ENCODE peak calls at places on chromosomes 2 and 18, in six cellular contexts. J, M, Z, O, C and Y are unnamed samples.

GRCh38 chr18:46174317-46175039 is 70.3 kb downstream of the HAUS1 start:
- DNase-seq in J (peak), M (no peak), Z (no peak), O (peak), C (no peak), Y (peak)

GRCh38 chr2:78739282-78739681 is 286.2 kb upstream of the REG3G start:
- DNase-seq in J (no peak), M (no peak), Z (no peak), O (no peak), C (no peak), Y (no peak)

GRCh38 chr18:78813898-78814297 is 165.7 kb upstream of the SALL3 start:
- DNase-seq in J (no peak), M (no peak), Z (no peak), O (no peak), C (no peak), Y (no peak)

GRCh38 chr18:62637807-62638687 is 77.3 kb upstream of the PHLPP1 start:
- DNase-seq in J (no peak), M (no peak), Z (no peak), O (peak), C (no peak), Y (no peak)

GRCh38 chr18:55783921-55784320 is 195.9 kb upstream of the TCF4 start:
- DNase-seq in J (no peak), M (no peak), Z (no peak), O (no peak), C (no peak), Y (no peak)

GRCh38 chr2:71992036-71992435 is 155.6 kb downstream of the CYP26B1 start:
- DNase-seq in J (no peak), M (no peak), Z (no peak), O (no peak), C (no peak), Y (no peak)

GRCh38 chr2:182049783-182050182 is 64.1 kb downstream of the PPP1R1C start:
- DNase-seq in J (no peak), M (no peak), Z (no peak), O (no peak), C (no peak), Y (no peak)

GRCh38 chr2:224449212-224450147 is 47.6 kb upstream of the FAM124B start:
- DNase-seq in J (no peak), M (no peak), Z (no peak), O (peak), C (no peak), Y (no peak)

GRCh38 chr2:195898505-195898904 is 170.1 kb downstream of the DNAH7 start:
- DNase-seq in J (peak), M (peak), Z (peak), O (no peak), C (no peak), Y (peak)

GRCh38 chr2:199409705-199410104 is 48.0 kb downstream of the SATB2 start:
- DNase-seq in J (no peak), M (no peak), Z (no peak), O (no peak), C (no peak), Y (peak)

GRCh38 chr2:60353863-60354262 is 199.6 kb downstream of the BCL11A start:
- DNase-seq in J (no peak), M (no peak), Z (no peak), O (peak), C (no peak), Y (no peak)

GRCh38 chr18:46299465-46300004 is 195.3 kb downstream of the HAUS1 start:
- DNase-seq in J (no peak), M (no peak), Z (no peak), O (no peak), C (no peak), Y (no peak)

GRCh38 chr2:101264360-101264939 is 11.8 kb downstream of the CNOT11 start:
- DNase-seq in J (no peak), M (no peak), Z (no peak), O (no peak), C (no peak), Y (no peak)

GRCh38 chr2:228841877-228842276 is 429.2 kb downstream of the PID1 start:
- DNase-seq in J (no peak), M (peak), Z (no peak), O (no peak), C (no peak), Y (no peak)

GRCh38 chr18:26176134-26176533 is 42.5 kb downstream of the PSMA8 start:
- DNase-seq in J (no peak), M (no peak), Z (no peak), O (no peak), C (no peak), Y (no peak)

GRCh38 chr2:201709747-201710146 is 11.3 kb upstream of the MPP4 start:
- DNase-seq in J (no peak), M (no peak), Z (no peak), O (no peak), C (no peak), Y (no peak)

GRCh38 chr2:44918095-44918775 is 23.3 kb upstream of the SIX3 start:
- DNase-seq in J (no peak), M (no peak), Z (peak), O (no peak), C (no peak), Y (no peak)

GRCh38 chr2:176500921-176501320 is 231.7 kb downstream of the MTX2 start:
- DNase-seq in J (no peak), M (no peak), Z (no peak), O (no peak), C (no peak), Y (no peak)

GRCh38 chr2:128554151-128554769 is 235.6 kb upstream of the HS6ST1 start:
- DNase-seq in J (no peak), M (no peak), Z (no peak), O (no peak), C (no peak), Y (no peak)

GRCh38 chr2:200578778-200579177 is 7.0 kb upstream of the AOX1 start:
- DNase-seq in J (no peak), M (peak), Z (no peak), O (peak), C (no peak), Y (peak)

GRCh38 chr18:52979888-52980287 is 639.9 kb downstream of the DCC start:
- DNase-seq in J (no peak), M (no peak), Z (no peak), O (no peak), C (no peak), Y (no peak)

GRCh38 chr18:44916429-44917183 is 235.9 kb downstream of the SETBP1 start:
- DNase-seq in J (no peak), M (no peak), Z (no peak), O (no peak), C (no peak), Y (no peak)

DNA sequence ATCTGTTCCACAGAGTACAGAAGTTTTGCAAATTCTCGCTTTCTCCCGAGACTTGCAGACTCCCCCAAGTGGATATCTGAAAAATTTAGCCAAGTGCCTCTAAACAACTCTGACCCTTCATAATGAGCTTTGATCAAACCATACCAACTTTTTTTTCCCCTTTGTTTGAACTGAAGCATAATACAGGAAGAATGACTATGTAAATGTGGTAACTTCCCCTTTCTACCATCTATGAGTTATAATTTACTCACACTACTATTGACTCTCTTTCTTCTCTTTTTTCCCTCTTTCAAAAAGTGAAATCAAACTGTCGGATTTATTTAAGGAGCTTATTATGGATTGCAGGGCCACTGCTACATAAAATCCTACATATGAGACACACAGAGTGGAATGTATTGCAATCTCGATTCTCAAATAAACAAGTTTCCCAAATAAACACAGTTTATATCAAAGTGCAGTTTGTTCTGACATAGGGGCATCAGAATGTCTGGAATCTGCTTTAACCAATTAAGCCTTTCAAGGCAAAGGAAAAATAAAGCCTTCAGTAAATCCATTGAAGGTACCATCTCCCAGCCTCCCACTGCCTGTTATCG is 1.4 kb upstream of the ZNF804A start:
- DNase-seq in J (no peak), M (no peak), Z (no peak), O (peak), C (no peak), Y (peak)
- TF ChIP-seq CTCF in J (no peak), M (no peak), Z (peak), O (peak), C (no peak), Y (no peak)

DNA sequence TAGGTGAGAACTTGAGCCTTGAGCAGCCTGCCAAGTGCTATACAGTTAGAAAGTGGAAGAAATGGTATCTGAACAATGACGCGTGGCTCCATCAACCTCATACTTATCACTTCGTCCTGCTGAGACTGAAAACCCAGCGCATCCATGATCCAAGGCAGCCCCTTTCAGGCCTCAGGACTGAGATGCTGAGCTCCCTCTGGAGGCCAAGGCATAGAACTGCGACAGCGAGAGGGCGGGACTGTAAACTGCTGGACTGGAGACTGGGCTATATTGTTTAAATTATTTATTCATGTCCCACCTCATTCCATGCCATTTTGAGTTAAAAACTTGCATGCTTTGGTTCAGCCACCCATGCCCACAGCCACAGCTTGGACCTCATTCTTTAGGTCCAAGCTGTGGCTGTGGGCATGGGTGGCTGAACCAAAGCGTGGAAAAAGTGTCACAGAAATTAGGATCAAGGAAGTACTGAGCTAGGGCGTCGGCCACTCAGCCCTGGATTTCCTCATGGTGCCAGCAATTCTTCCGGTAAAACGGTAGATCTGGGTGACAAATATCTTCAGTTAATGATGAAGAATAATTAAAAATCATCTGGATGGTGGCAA is 195.5 kb downstream of the L3MBTL4 start:
- DNase-seq in J (no peak), M (peak), Z (peak), O (peak), C (no peak), Y (no peak)
- TF ChIP-seq CTCF in J (peak), M (peak), Z (peak), O (peak), C (peak), Y (peak)

GRCh38 chr2:222318026-222318711 is 19.4 kb upstream of the PAX3 start:
- DNase-seq in J (peak), M (peak), Z (peak), O (peak), C (no peak), Y (peak)
- TF ChIP-seq CTCF in J (peak), M (peak), Z (peak), O (peak), C (peak), Y (peak)

GRCh38 chr18:74311000-74311399 is 4.6 kb upstream of the C18orf63 start:
- DNase-seq in J (no peak), M (no peak), Z (no peak), O (no peak), C (no peak), Y (no peak)

GRCh38 chr18:74315464-74316256 is at the start of gene C18orf63:
- DNase-seq in J (no peak), M (no peak), Z (no peak), O (no peak), C (no peak), Y (no peak)

GRCh38 chr18:74314759-74315463 is 728 bp upstream of the C18orf63 start:
- DNase-seq in J (no peak), M (no peak), Z (no peak), O (no peak), C (no peak), Y (no peak)

DNA sequence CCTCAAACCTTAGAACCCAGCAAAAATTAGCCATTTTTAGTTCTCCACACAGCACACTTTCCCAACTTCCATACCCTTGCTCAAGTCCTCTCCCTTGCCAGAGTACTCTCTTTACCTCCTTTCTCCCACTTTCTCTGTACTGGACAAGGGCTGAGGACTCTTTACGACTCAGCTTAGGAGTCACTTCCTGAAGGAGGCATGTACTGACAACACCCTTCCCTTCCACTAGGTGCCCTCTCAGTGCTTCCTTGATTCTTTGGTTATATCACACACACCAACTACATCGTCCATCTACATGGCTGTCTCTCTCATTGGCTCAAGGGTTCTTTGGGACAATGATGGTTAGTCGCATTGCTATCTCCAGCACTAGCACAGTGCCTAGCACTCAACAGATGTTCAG is 5.2 kb upstream of the C18orf63 start:
- DNase-seq in J (no peak), M (no peak), Z (no peak), O (peak), C (no peak), Y (peak)
- TF ChIP-seq CTCF in J (peak), M (peak), Z (peak), O (peak), C (peak), Y (peak)

DNA sequence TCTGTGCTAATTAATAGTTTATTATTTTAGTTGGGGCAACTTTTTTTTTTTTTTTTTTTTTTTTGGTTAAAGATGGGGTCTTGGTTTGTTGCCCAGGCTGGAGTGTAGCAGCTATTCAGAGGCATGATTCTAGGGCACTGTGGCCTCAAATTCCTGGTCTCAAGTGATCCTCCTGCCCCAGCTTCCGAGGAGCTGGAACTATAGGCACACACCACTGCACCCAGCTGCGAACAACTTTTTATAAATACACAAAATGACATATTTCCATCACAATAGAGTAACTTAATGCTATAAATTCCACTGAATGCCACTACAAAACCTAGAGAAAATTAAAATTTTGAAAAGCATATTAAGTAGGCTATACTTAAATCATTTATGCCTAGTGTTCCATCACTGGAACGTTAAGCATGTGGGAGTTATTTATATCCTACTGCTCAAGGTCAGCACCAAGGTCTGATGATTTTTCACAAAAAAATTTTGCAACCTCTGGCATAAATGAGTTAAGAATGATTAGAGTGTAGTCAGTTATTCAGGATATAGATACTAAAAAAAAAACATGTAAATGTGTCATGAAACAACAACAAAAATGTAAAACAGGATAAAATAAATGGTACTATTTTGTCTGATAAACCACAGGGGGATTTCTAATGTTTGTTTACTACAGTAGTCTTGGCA is 46.8 kb downstream of the GFPT1 start:
- DNase-seq in J (no peak), M (no peak), Z (no peak), O (no peak), C (no peak), Y (peak)
- TF ChIP-seq CTCF in J (no peak), M (no peak), Z (no peak), O (no peak), C (no peak), Y (no peak)

GRCh38 chr2:223180463-223180862 is 128.5 kb downstream of the KCNE4 start:
- DNase-seq in J (no peak), M (no peak), Z (no peak), O (no peak), C (no peak), Y (peak)
- TF ChIP-seq CTCF in J (no peak), M (no peak), Z (no peak), O (no peak), C (no peak), Y (no peak)

DNA sequence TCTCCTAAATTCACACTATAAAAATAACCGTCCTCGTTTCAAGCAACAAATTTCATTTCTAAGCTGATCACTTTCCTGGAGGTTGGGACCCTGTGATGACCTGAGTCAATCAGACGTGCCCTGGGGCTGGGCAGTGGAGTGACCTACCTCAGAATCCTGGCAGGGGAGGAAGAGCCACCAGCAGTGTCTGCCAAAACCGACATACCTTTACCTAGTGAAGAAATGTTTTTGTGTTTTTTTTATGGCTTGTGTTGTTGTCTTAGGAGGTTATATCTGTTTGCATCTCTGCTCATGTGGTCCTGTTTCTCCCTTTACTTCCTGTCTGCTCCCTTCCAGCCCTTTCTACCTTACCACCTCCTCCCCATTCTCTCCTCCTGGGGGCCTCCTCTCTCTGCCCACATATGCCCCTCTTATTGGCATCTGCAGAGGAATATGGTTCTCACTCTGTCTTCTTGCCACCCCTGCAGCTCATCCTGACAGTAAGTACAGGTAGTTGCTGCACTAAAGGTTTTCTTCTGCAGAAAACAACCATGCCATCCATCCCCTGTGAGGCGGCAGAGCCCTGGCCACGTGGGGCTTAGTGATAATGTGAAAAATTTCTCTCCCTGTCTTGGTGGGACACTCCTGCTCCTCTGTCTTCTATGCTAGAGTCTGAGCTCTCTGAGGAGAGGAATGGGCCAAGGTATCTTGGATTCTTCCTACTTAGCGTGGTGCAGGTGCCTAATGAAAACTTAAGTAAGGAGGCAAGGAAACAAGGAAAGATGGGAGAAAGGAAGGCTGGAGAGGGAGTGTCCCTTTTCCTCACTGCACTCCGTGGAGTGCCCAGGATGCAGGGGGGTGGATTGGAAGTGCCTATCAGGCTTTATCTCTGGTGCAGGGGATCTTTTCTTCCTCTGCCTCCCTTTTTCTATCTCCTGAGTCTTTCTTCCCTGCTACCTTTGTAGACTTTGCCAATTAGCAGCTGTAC is 15.4 kb downstream of the ACOXL start:
- DNase-seq in J (no peak), M (no peak), Z (no peak), O (peak), C (no peak), Y (no peak)
- TF ChIP-seq CTCF in J (no peak), M (no peak), Z (no peak), O (no peak), C (no peak), Y (no peak)

DNA sequence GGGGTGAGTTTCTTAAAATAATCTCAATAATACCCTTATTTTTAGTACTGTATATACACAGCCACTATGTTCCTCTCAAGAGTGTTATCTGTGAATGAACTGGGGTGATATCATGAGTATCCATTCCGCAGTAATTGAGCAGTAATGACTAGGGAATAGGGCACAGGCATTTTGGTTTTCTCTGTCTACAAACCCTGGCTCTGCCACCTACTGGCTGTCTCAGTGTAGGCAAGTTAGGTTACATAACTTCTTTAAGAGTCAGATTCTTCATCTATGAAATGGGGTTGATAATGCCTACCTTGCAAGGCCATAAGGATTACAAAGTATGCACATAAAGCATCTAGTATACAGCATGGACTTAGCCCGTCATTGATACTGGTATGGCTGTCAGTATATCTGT is 555.8 kb downstream of the NRXN1 start:
- DNase-seq in J (no peak), M (no peak), Z (no peak), O (no peak), C (no peak), Y (no peak)
- TF ChIP-seq CTCF in J (peak), M (no peak), Z (no peak), O (peak), C (no peak), Y (no peak)